ENCODE peak calls at places on chromosomes 2 and 18, in ten cellular contexts. K is stimulated activated CD4-positive, alpha-beta T cell treated with anti-CD3 and anti-CD28 coated beads, TNF-alpha, amount 100 ng/mL, for 24 hours; J is astrocyte of the spinal cord; P is GM19239; O is NCI-H446 treated with DMSO at 0.1 percent for 48 hours; G is AG20443; B is osteocyte; S is substantia nigra; D is dermis blood vessel endothelial cell; Z is cardiac muscle cell. H is an unnamed sample.

GRCh38 chr2:136131484-136131960 is 13.6 kb upstream of the CXCR4 start:
- DNase-seq in K (no peak), J (no peak), P (no peak), O (no peak), G (no peak), B (no peak), S (no peak), D (no peak), Z (no peak), H (no peak)

GRCh38 chr2:165582863-165583506 is 113.5 kb downstream of the CSRNP3 start:
- DNase-seq in K (no peak), J (no peak), P (no peak), O (peak; percentile 56), G (no peak), B (no peak), S (no peak), D (no peak), Z (no peak), H (no peak)

GRCh38 chr18:36175481-36175880 is 11.8 kb upstream of the MOCOS start:
- DNase-seq in K (no peak), J (no peak), P (no peak), O (no peak), G (no peak), B (no peak), S (no peak), D (no peak), Z (no peak), H (no peak)

GRCh38 chr2:207768168-207768890 is 1.4 kb downstream of the FZD5 start:
- DNase-seq in K (no peak), J (peak; percentile 46), P (peak; percentile 45), O (no peak), G (peak; percentile 52), B (no peak), S (no peak), D (peak; percentile 56), Z (peak; percentile 59), H (peak; percentile 31)

GRCh38 chr2:192414794-192415193 is 220.1 kb upstream of the TMEFF2 start:
- DNase-seq in K (no peak), J (no peak), P (no peak), O (no peak), G (no peak), B (no peak), S (no peak), D (no peak), Z (no peak), H (no peak)

GRCh38 chr2:51212374-51212773 is 180.4 kb upstream of the NRXN1 start:
- DNase-seq in K (no peak), J (no peak), P (no peak), O (no peak), G (no peak), B (no peak), S (no peak), D (no peak), Z (no peak), H (no peak)

GRCh38 chr2:174699993-174700766 is 64.1 kb downstream of the CHRNA1 start:
- DNase-seq in K (no peak), J (peak; percentile 56), P (peak; percentile 36), O (peak; percentile 29), G (peak; percentile 65), B (no peak), S (no peak), D (peak; percentile 75), Z (peak; percentile 72), H (peak; percentile 65)

GRCh38 chr2:171909261-171909660 is 13.0 kb upstream of the HAT1 start:
- DNase-seq in K (no peak), J (no peak), P (no peak), O (no peak), G (no peak), B (no peak), S (no peak), D (no peak), Z (no peak), H (no peak)

GRCh38 chr2:134623796-134624195 is 95.0 kb downstream of the TMEM163 start:
- DNase-seq in K (no peak), J (no peak), P (no peak), O (no peak), G (no peak), B (no peak), S (no peak), D (no peak), Z (no peak), H (peak; percentile 58)

GRCh38 chr2:192657364-192657763 is 462.6 kb upstream of the TMEFF2 start:
- DNase-seq in K (no peak), J (no peak), P (no peak), O (no peak), G (no peak), B (no peak), S (no peak), D (no peak), Z (no peak), H (no peak)

GRCh38 chr2:85799215-85799956 is 45.6 kb downstream of the ATOH8 start:
- DNase-seq in K (no peak), J (no peak), P (no peak), O (no peak), G (no peak), B (no peak), S (no peak), D (peak; percentile 45), Z (no peak), H (no peak)

GRCh38 chr2:74512744-74513604 is 1.3 kb upstream of the TLX2 start:
- DNase-seq in K (no peak), J (no peak), P (no peak), O (no peak), G (no peak), B (no peak), S (no peak), D (no peak), Z (no peak), H (no peak)

GRCh38 chr2:211157856-211158463 is 601.6 kb downstream of the CPS1 start:
- DNase-seq in K (peak; percentile 41), J (peak; percentile 61), P (peak; percentile 14), O (peak; percentile 39), G (peak; percentile 40), B (peak; percentile 87), S (peak; percentile 64), D (peak; percentile 75), Z (peak; percentile 80), H (peak; percentile 32)

GRCh38 chr2:216370961-216371633 is 1.2 kb downstream of the MARCHF4 start:
- DNase-seq in K (no peak), J (no peak), P (no peak), O (no peak), G (peak; percentile 59), B (no peak), S (no peak), D (peak; percentile 38), Z (no peak), H (no peak)

GRCh38 chr18:23113576-23113975 is 21.7 kb upstream of the CABLES1 start:
- DNase-seq in K (no peak), J (no peak), P (no peak), O (no peak), G (no peak), B (no peak), S (no peak), D (no peak), Z (no peak), H (no peak)

GRCh38 chr2:32627901-32628645 is at the start of gene TTC27:
- DNase-seq in K (peak; percentile 89), J (peak; percentile 96), P (peak; percentile 89), O (peak; percentile 79), G (peak; percentile 99), B (peak; percentile 97), S (peak; percentile 87), D (peak; percentile 96), Z (peak; percentile 97), H (peak; percentile 97)

GRCh38 chr18:51010218-51010617 is 19.8 kb upstream of the SMAD4 start:
- DNase-seq in K (no peak), J (no peak), P (no peak), O (no peak), G (no peak), B (no peak), S (no peak), D (no peak), Z (no peak), H (no peak)

H was measured in GM10248.